ENCODE peak calls at places on chromosomes 7 and 10, in seven cellular contexts. One of them, this sample, is unnamed.
A peak's percentile ranks its signal among the peaks of the same experiment; 100 is the strongest.

GRCh38 chr10:121956111-121957061 is 18.6 kb downstream of the NSMCE4A start:
- DNase-seq in cardiac muscle cell: no peak
- DNase-seq in A172: peak; percentile 42
- DNase-seq in HEK293T: no peak
- DNase-seq in iris pigment epithelial cell: peak; percentile 86
- DNase-seq in M059J: peak; percentile 76
- DNase-seq in activated CD8-positive, alpha-beta memory T cell treated with anti-CD3 and anti-CD28 coated beads, Interleukin-2, amount 50 U/mL, for 4 hours: no peak
- DNase-seq in this sample: peak; percentile 17

GRCh38 chr7:55072251-55072650 is 53.4 kb downstream of the EGFR start:
- DNase-seq in cardiac muscle cell: no peak
- DNase-seq in M059J: no peak
- DNase-seq in A172: peak; percentile 63
- DNase-seq in iris pigment epithelial cell: no peak
- DNase-seq in activated CD8-positive, alpha-beta memory T cell treated with anti-CD3 and anti-CD28 coated beads, Interleukin-2, amount 50 U/mL, for 4 hours: no peak
- DNase-seq in HEK293T: no peak
- DNase-seq in this sample: no peak

GRCh38 chr7:8143151-8143874 is 118.7 kb downstream of the ICA1 start:
- DNase-seq in iris pigment epithelial cell: no peak
- DNase-seq in HEK293T: no peak
- DNase-seq in activated CD8-positive, alpha-beta memory T cell treated with anti-CD3 and anti-CD28 coated beads, Interleukin-2, amount 50 U/mL, for 4 hours: no peak
- DNase-seq in A172: no peak
- DNase-seq in cardiac muscle cell: no peak
- DNase-seq in M059J: peak; percentile 9
- DNase-seq in this sample: no peak

GRCh38 chr7:90455163-90456030 is 14.0 kb upstream of the PTTG1IP2 start:
- DNase-seq in HEK293T: peak; percentile 49
- DNase-seq in iris pigment epithelial cell: peak; percentile 48
- DNase-seq in M059J: peak; percentile 56
- DNase-seq in activated CD8-positive, alpha-beta memory T cell treated with anti-CD3 and anti-CD28 coated beads, Interleukin-2, amount 50 U/mL, for 4 hours: no peak
- DNase-seq in A172: peak; percentile 58
- DNase-seq in cardiac muscle cell: peak; percentile 59
- DNase-seq in this sample: peak; percentile 54

GRCh38 chr7:102856036-102856435 is 56.8 kb upstream of the LRRC17 start:
- DNase-seq in iris pigment epithelial cell: no peak
- DNase-seq in activated CD8-positive, alpha-beta memory T cell treated with anti-CD3 and anti-CD28 coated beads, Interleukin-2, amount 50 U/mL, for 4 hours: no peak
- DNase-seq in A172: no peak
- DNase-seq in HEK293T: no peak
- DNase-seq in cardiac muscle cell: no peak
- DNase-seq in M059J: no peak
- DNase-seq in this sample: no peak

GRCh38 chr10:97754726-97755125 is 17.1 kb downstream of the SFRP5 start:
- DNase-seq in A172: no peak
- DNase-seq in cardiac muscle cell: no peak
- DNase-seq in M059J: no peak
- DNase-seq in HEK293T: no peak
- DNase-seq in activated CD8-positive, alpha-beta memory T cell treated with anti-CD3 and anti-CD28 coated beads, Interleukin-2, amount 50 U/mL, for 4 hours: no peak
- DNase-seq in iris pigment epithelial cell: no peak
- DNase-seq in this sample: no peak

GRCh38 chr7:51366930-51367613 is 50.5 kb upstream of the COBL start:
- DNase-seq in HEK293T: peak; percentile 80
- DNase-seq in cardiac muscle cell: peak; percentile 83
- DNase-seq in iris pigment epithelial cell: peak; percentile 49
- DNase-seq in A172: peak; percentile 54
- DNase-seq in activated CD8-positive, alpha-beta memory T cell treated with anti-CD3 and anti-CD28 coated beads, Interleukin-2, amount 50 U/mL, for 4 hours: no peak
- DNase-seq in M059J: peak; percentile 24
- DNase-seq in this sample: peak; percentile 19

GRCh38 chr7:20064974-20065862 is 152.0 kb downstream of the MACC1 start:
- DNase-seq in activated CD8-positive, alpha-beta memory T cell treated with anti-CD3 and anti-CD28 coated beads, Interleukin-2, amount 50 U/mL, for 4 hours: no peak
- DNase-seq in A172: peak; percentile 84
- DNase-seq in iris pigment epithelial cell: peak; percentile 49
- DNase-seq in HEK293T: no peak
- DNase-seq in M059J: peak; percentile 95
- DNase-seq in cardiac muscle cell: peak; percentile 61
- DNase-seq in this sample: peak; percentile 97

GRCh38 chr10:79273603-79274002 is 73.7 kb upstream of the PPIF start:
- DNase-seq in activated CD8-positive, alpha-beta memory T cell treated with anti-CD3 and anti-CD28 coated beads, Interleukin-2, amount 50 U/mL, for 4 hours: no peak
- DNase-seq in A172: no peak
- DNase-seq in iris pigment epithelial cell: no peak
- DNase-seq in M059J: no peak
- DNase-seq in cardiac muscle cell: no peak
- DNase-seq in HEK293T: no peak
- DNase-seq in this sample: peak; percentile 13

GRCh38 chr7:85630904-85631582 is 444.2 kb upstream of the SEMA3D start:
- DNase-seq in cardiac muscle cell: no peak
- DNase-seq in iris pigment epithelial cell: peak; percentile 52
- DNase-seq in HEK293T: no peak
- DNase-seq in M059J: no peak
- DNase-seq in A172: no peak
- DNase-seq in activated CD8-positive, alpha-beta memory T cell treated with anti-CD3 and anti-CD28 coated beads, Interleukin-2, amount 50 U/mL, for 4 hours: no peak
- DNase-seq in this sample: peak; percentile 15

GRCh38 chr7:128167791-128168666 is 73.0 kb upstream of the LEP start:
- DNase-seq in cardiac muscle cell: no peak
- DNase-seq in M059J: no peak
- DNase-seq in HEK293T: no peak
- DNase-seq in activated CD8-positive, alpha-beta memory T cell treated with anti-CD3 and anti-CD28 coated beads, Interleukin-2, amount 50 U/mL, for 4 hours: no peak
- DNase-seq in A172: no peak
- DNase-seq in iris pigment epithelial cell: no peak
- DNase-seq in this sample: no peak

GRCh38 chr7:20435305-20435704 is 104.6 kb downstream of the ITGB8 start:
- DNase-seq in M059J: no peak
- DNase-seq in activated CD8-positive, alpha-beta memory T cell treated with anti-CD3 and anti-CD28 coated beads, Interleukin-2, amount 50 U/mL, for 4 hours: no peak
- DNase-seq in iris pigment epithelial cell: peak; percentile 3
- DNase-seq in cardiac muscle cell: peak; percentile 66
- DNase-seq in A172: no peak
- DNase-seq in HEK293T: no peak
- DNase-seq in this sample: no peak

GRCh38 chr10:99346247-99346646 is 17.1 kb downstream of the CNNM1 start:
- DNase-seq in HEK293T: no peak
- DNase-seq in iris pigment epithelial cell: peak; percentile 38
- DNase-seq in cardiac muscle cell: no peak
- DNase-seq in activated CD8-positive, alpha-beta memory T cell treated with anti-CD3 and anti-CD28 coated beads, Interleukin-2, amount 50 U/mL, for 4 hours: no peak
- DNase-seq in M059J: peak; percentile 89
- DNase-seq in A172: peak; percentile 18
- DNase-seq in this sample: peak; percentile 91

GRCh38 chr10:89613582-89613981 is 31.5 kb downstream of the PANK1 start:
- DNase-seq in activated CD8-positive, alpha-beta memory T cell treated with anti-CD3 and anti-CD28 coated beads, Interleukin-2, amount 50 U/mL, for 4 hours: no peak
- DNase-seq in M059J: no peak
- DNase-seq in cardiac muscle cell: no peak
- DNase-seq in A172: no peak
- DNase-seq in HEK293T: no peak
- DNase-seq in iris pigment epithelial cell: peak; percentile 59
- DNase-seq in this sample: no peak

GRCh38 chr10:64265961-64266360 is 744.8 kb downstream of the REEP3 start:
- DNase-seq in M059J: no peak
- DNase-seq in cardiac muscle cell: no peak
- DNase-seq in iris pigment epithelial cell: no peak
- DNase-seq in activated CD8-positive, alpha-beta memory T cell treated with anti-CD3 and anti-CD28 coated beads, Interleukin-2, amount 50 U/mL, for 4 hours: no peak
- DNase-seq in HEK293T: no peak
- DNase-seq in A172: no peak
- DNase-seq in this sample: no peak

GRCh38 chr10:12717981-12718707 is 283.4 kb downstream of the CCDC3 start:
- DNase-seq in activated CD8-positive, alpha-beta memory T cell treated with anti-CD3 and anti-CD28 coated beads, Interleukin-2, amount 50 U/mL, for 4 hours: no peak
- DNase-seq in M059J: no peak
- DNase-seq in HEK293T: no peak
- DNase-seq in cardiac muscle cell: no peak
- DNase-seq in iris pigment epithelial cell: peak; percentile 64
- DNase-seq in A172: no peak
- DNase-seq in this sample: no peak

GRCh38 chr7:33130184-33130583 is 820 bp downstream of the BBS9 start:
- DNase-seq in cardiac muscle cell: no peak
- DNase-seq in activated CD8-positive, alpha-beta memory T cell treated with anti-CD3 and anti-CD28 coated beads, Interleukin-2, amount 50 U/mL, for 4 hours: no peak
- DNase-seq in M059J: peak; percentile 54
- DNase-seq in iris pigment epithelial cell: peak; percentile 6
- DNase-seq in HEK293T: no peak
- DNase-seq in A172: no peak
- DNase-seq in this sample: peak; percentile 14

GRCh38 chr7:8389898-8390642 is 43.3 kb upstream of the NXPH1 start:
- DNase-seq in M059J: no peak
- DNase-seq in HEK293T: peak; percentile 82
- DNase-seq in iris pigment epithelial cell: no peak
- DNase-seq in cardiac muscle cell: peak; percentile 50
- DNase-seq in activated CD8-positive, alpha-beta memory T cell treated with anti-CD3 and anti-CD28 coated beads, Interleukin-2, amount 50 U/mL, for 4 hours: no peak
- DNase-seq in A172: peak; percentile 69
- DNase-seq in this sample: peak; percentile 1

GRCh38 chr10:74963549-74963948 is 137.1 kb downstream of the KAT6B start:
- DNase-seq in iris pigment epithelial cell: peak; percentile 28
- DNase-seq in activated CD8-positive, alpha-beta memory T cell treated with anti-CD3 and anti-CD28 coated beads, Interleukin-2, amount 50 U/mL, for 4 hours: no peak
- DNase-seq in HEK293T: no peak
- DNase-seq in A172: no peak
- DNase-seq in cardiac muscle cell: no peak
- DNase-seq in M059J: no peak
- DNase-seq in this sample: no peak

GRCh38 chr10:112173201-112173600 is 10.4 kb downstream of the GPAM start:
- DNase-seq in iris pigment epithelial cell: no peak
- DNase-seq in HEK293T: no peak
- DNase-seq in cardiac muscle cell: no peak
- DNase-seq in activated CD8-positive, alpha-beta memory T cell treated with anti-CD3 and anti-CD28 coated beads, Interleukin-2, amount 50 U/mL, for 4 hours: no peak
- DNase-seq in M059J: no peak
- DNase-seq in A172: no peak
- DNase-seq in this sample: no peak

GRCh38 chr7:66883716-66884115 is 37.3 kb upstream of the TMEM248 start:
- DNase-seq in HEK293T: no peak
- DNase-seq in cardiac muscle cell: no peak
- DNase-seq in A172: peak; percentile 68
- DNase-seq in iris pigment epithelial cell: peak; percentile 48
- DNase-seq in activated CD8-positive, alpha-beta memory T cell treated with anti-CD3 and anti-CD28 coated beads, Interleukin-2, amount 50 U/mL, for 4 hours: no peak
- DNase-seq in M059J: peak; percentile 53
- DNase-seq in this sample: peak; percentile 36

GRCh38 chr10:121668336-121669009 is 70.2 kb upstream of the FGFR2 start:
- DNase-seq in M059J: peak; percentile 46
- DNase-seq in activated CD8-positive, alpha-beta memory T cell treated with anti-CD3 and anti-CD28 coated beads, Interleukin-2, amount 50 U/mL, for 4 hours: no peak
- DNase-seq in cardiac muscle cell: peak; percentile 88
- DNase-seq in HEK293T: peak; percentile 65
- DNase-seq in iris pigment epithelial cell: no peak
- DNase-seq in A172: peak; percentile 27
- DNase-seq in this sample: no peak

GRCh38 chr10:83273035-83273434 is 866.3 kb upstream of the GHITM start:
- DNase-seq in M059J: no peak
- DNase-seq in cardiac muscle cell: no peak
- DNase-seq in HEK293T: no peak
- DNase-seq in activated CD8-positive, alpha-beta memory T cell treated with anti-CD3 and anti-CD28 coated beads, Interleukin-2, amount 50 U/mL, for 4 hours: no peak
- DNase-seq in iris pigment epithelial cell: no peak
- DNase-seq in A172: no peak
- DNase-seq in this sample: no peak

GRCh38 chr10:836782-837181 is 94.7 kb downstream of the LARP4B start:
- DNase-seq in M059J: no peak
- DNase-seq in A172: no peak
- DNase-seq in iris pigment epithelial cell: no peak
- DNase-seq in cardiac muscle cell: no peak
- DNase-seq in activated CD8-positive, alpha-beta memory T cell treated with anti-CD3 and anti-CD28 coated beads, Interleukin-2, amount 50 U/mL, for 4 hours: no peak
- DNase-seq in HEK293T: no peak
- DNase-seq in this sample: no peak

This sample was measured in RPMI7951.